ENCODE peak calls at places on chromosomes 3 and 15, in seven cellular contexts. One of them, this sample, is unnamed.

GRCh38 chr3:134911611-134912604 is 116.8 kb downstream of the EPHB1 start:
- DNase-seq in posterior cingulate gyrus: no peak
- DNase-seq in WTC11: no peak
- DNase-seq in stimulated activated CD8-positive, alpha-beta memory T cell treated with anti-CD3 and anti-CD28 coated beads, Interleukin-7, amount 100 ng/mL, for 1 hour: no peak
- DNase-seq in cardiac fibroblast: no peak
- DNase-seq in stimulated activated CD4-positive, alpha-beta T cell treated with anti-CD3 and anti-CD28 coated beads, Interleukin-1b, Interleukin-23, amount 100 ng/mL, for 24 hours: no peak
- DNase-seq in AML-193: no peak
- DNase-seq in this sample: no peak

GRCh38 chr3:182027366-182027765 is 315.6 kb downstream of the SOX2 start:
- DNase-seq in posterior cingulate gyrus: no peak
- DNase-seq in WTC11: no peak
- DNase-seq in stimulated activated CD8-positive, alpha-beta memory T cell treated with anti-CD3 and anti-CD28 coated beads, Interleukin-7, amount 100 ng/mL, for 1 hour: no peak
- DNase-seq in cardiac fibroblast: no peak
- DNase-seq in stimulated activated CD4-positive, alpha-beta T cell treated with anti-CD3 and anti-CD28 coated beads, Interleukin-1b, Interleukin-23, amount 100 ng/mL, for 24 hours: no peak
- DNase-seq in AML-193: no peak
- DNase-seq in this sample: no peak

GRCh38 chr15:100172356-100173024 is 169.3 kb downstream of the ADAMTS17 start:
- DNase-seq in posterior cingulate gyrus: no peak
- DNase-seq in WTC11: no peak
- DNase-seq in stimulated activated CD8-positive, alpha-beta memory T cell treated with anti-CD3 and anti-CD28 coated beads, Interleukin-7, amount 100 ng/mL, for 1 hour: no peak
- DNase-seq in cardiac fibroblast: no peak
- DNase-seq in stimulated activated CD4-positive, alpha-beta T cell treated with anti-CD3 and anti-CD28 coated beads, Interleukin-1b, Interleukin-23, amount 100 ng/mL, for 24 hours: no peak
- DNase-seq in AML-193: no peak
- DNase-seq in this sample: no peak

GRCh38 chr3:48614044-48614443 is 4.6 kb upstream of the UQCRC1 start:
- DNase-seq in posterior cingulate gyrus: no peak
- DNase-seq in WTC11: no peak
- DNase-seq in stimulated activated CD8-positive, alpha-beta memory T cell treated with anti-CD3 and anti-CD28 coated beads, Interleukin-7, amount 100 ng/mL, for 1 hour: no peak
- DNase-seq in cardiac fibroblast: peak; percentile 93
- DNase-seq in stimulated activated CD4-positive, alpha-beta T cell treated with anti-CD3 and anti-CD28 coated beads, Interleukin-1b, Interleukin-23, amount 100 ng/mL, for 24 hours: no peak
- DNase-seq in AML-193: peak; percentile 97
- DNase-seq in this sample: peak; percentile 52

GRCh38 chr3:149385617-149386298 is 8.3 kb upstream of the TM4SF1 start:
- DNase-seq in posterior cingulate gyrus: no peak
- DNase-seq in WTC11: no peak
- DNase-seq in stimulated activated CD8-positive, alpha-beta memory T cell treated with anti-CD3 and anti-CD28 coated beads, Interleukin-7, amount 100 ng/mL, for 1 hour: no peak
- DNase-seq in cardiac fibroblast: no peak
- DNase-seq in stimulated activated CD4-positive, alpha-beta T cell treated with anti-CD3 and anti-CD28 coated beads, Interleukin-1b, Interleukin-23, amount 100 ng/mL, for 24 hours: no peak
- DNase-seq in AML-193: no peak
- DNase-seq in this sample: no peak

GRCh38 chr3:134369231-134369741 is 5.0 kb downstream of the AMOTL2 start:
- DNase-seq in posterior cingulate gyrus: no peak
- DNase-seq in WTC11: no peak
- DNase-seq in stimulated activated CD8-positive, alpha-beta memory T cell treated with anti-CD3 and anti-CD28 coated beads, Interleukin-7, amount 100 ng/mL, for 1 hour: no peak
- DNase-seq in cardiac fibroblast: peak; percentile 90
- DNase-seq in stimulated activated CD4-positive, alpha-beta T cell treated with anti-CD3 and anti-CD28 coated beads, Interleukin-1b, Interleukin-23, amount 100 ng/mL, for 24 hours: no peak
- DNase-seq in AML-193: no peak
- DNase-seq in this sample: peak; percentile 80

GRCh38 chr3:52090620-52091468 is 34.5 kb upstream of the DUSP7 start:
- DNase-seq in posterior cingulate gyrus: no peak
- DNase-seq in WTC11: no peak
- DNase-seq in stimulated activated CD8-positive, alpha-beta memory T cell treated with anti-CD3 and anti-CD28 coated beads, Interleukin-7, amount 100 ng/mL, for 1 hour: no peak
- DNase-seq in cardiac fibroblast: no peak
- DNase-seq in stimulated activated CD4-positive, alpha-beta T cell treated with anti-CD3 and anti-CD28 coated beads, Interleukin-1b, Interleukin-23, amount 100 ng/mL, for 24 hours: no peak
- DNase-seq in AML-193: no peak
- DNase-seq in this sample: peak; percentile 88

GRCh38 chr15:40327338-40327917 is 3.9 kb downstream of the INAFM2 start:
- DNase-seq in posterior cingulate gyrus: no peak
- DNase-seq in WTC11: no peak
- DNase-seq in stimulated activated CD8-positive, alpha-beta memory T cell treated with anti-CD3 and anti-CD28 coated beads, Interleukin-7, amount 100 ng/mL, for 1 hour: no peak
- DNase-seq in cardiac fibroblast: no peak
- DNase-seq in stimulated activated CD4-positive, alpha-beta T cell treated with anti-CD3 and anti-CD28 coated beads, Interleukin-1b, Interleukin-23, amount 100 ng/mL, for 24 hours: no peak
- DNase-seq in AML-193: no peak
- DNase-seq in this sample: no peak

GRCh38 chr3:190366145-190366544 is 21.8 kb upstream of the CLDN16 start:
- DNase-seq in posterior cingulate gyrus: no peak
- DNase-seq in WTC11: no peak
- DNase-seq in stimulated activated CD8-positive, alpha-beta memory T cell treated with anti-CD3 and anti-CD28 coated beads, Interleukin-7, amount 100 ng/mL, for 1 hour: no peak
- DNase-seq in cardiac fibroblast: peak; percentile 53
- DNase-seq in stimulated activated CD4-positive, alpha-beta T cell treated with anti-CD3 and anti-CD28 coated beads, Interleukin-1b, Interleukin-23, amount 100 ng/mL, for 24 hours: no peak
- DNase-seq in AML-193: no peak
- DNase-seq in this sample: peak; percentile 65

GRCh38 chr3:71069797-71070196 is 513.7 kb downstream of the FOXP1 start:
- DNase-seq in posterior cingulate gyrus: no peak
- DNase-seq in WTC11: peak; percentile 57
- DNase-seq in stimulated activated CD8-positive, alpha-beta memory T cell treated with anti-CD3 and anti-CD28 coated beads, Interleukin-7, amount 100 ng/mL, for 1 hour: peak; percentile 39
- DNase-seq in cardiac fibroblast: peak; percentile 83
- DNase-seq in stimulated activated CD4-positive, alpha-beta T cell treated with anti-CD3 and anti-CD28 coated beads, Interleukin-1b, Interleukin-23, amount 100 ng/mL, for 24 hours: no peak
- DNase-seq in AML-193: peak; percentile 79
- DNase-seq in this sample: peak; percentile 49

GRCh38 chr3:58623478-58623877 is 43.1 kb downstream of the FAM3D start:
- DNase-seq in posterior cingulate gyrus: no peak
- DNase-seq in WTC11: no peak
- DNase-seq in stimulated activated CD8-positive, alpha-beta memory T cell treated with anti-CD3 and anti-CD28 coated beads, Interleukin-7, amount 100 ng/mL, for 1 hour: no peak
- DNase-seq in cardiac fibroblast: no peak
- DNase-seq in stimulated activated CD4-positive, alpha-beta T cell treated with anti-CD3 and anti-CD28 coated beads, Interleukin-1b, Interleukin-23, amount 100 ng/mL, for 24 hours: no peak
- DNase-seq in AML-193: no peak
- DNase-seq in this sample: no peak

GRCh38 chr15:76310470-76311070 is 699 bp downstream of the ETFA start:
- DNase-seq in posterior cingulate gyrus: no peak
- DNase-seq in WTC11: no peak
- DNase-seq in stimulated activated CD8-positive, alpha-beta memory T cell treated with anti-CD3 and anti-CD28 coated beads, Interleukin-7, amount 100 ng/mL, for 1 hour: no peak
- DNase-seq in cardiac fibroblast: no peak
- DNase-seq in stimulated activated CD4-positive, alpha-beta T cell treated with anti-CD3 and anti-CD28 coated beads, Interleukin-1b, Interleukin-23, amount 100 ng/mL, for 24 hours: no peak
- DNase-seq in AML-193: peak; percentile 16
- DNase-seq in this sample: no peak

GRCh38 chr15:69623521-69624513 is 171.2 kb downstream of the RPLP1 start:
- DNase-seq in posterior cingulate gyrus: no peak
- DNase-seq in WTC11: no peak
- DNase-seq in stimulated activated CD8-positive, alpha-beta memory T cell treated with anti-CD3 and anti-CD28 coated beads, Interleukin-7, amount 100 ng/mL, for 1 hour: no peak
- DNase-seq in cardiac fibroblast: peak; percentile 10
- DNase-seq in stimulated activated CD4-positive, alpha-beta T cell treated with anti-CD3 and anti-CD28 coated beads, Interleukin-1b, Interleukin-23, amount 100 ng/mL, for 24 hours: no peak
- DNase-seq in AML-193: no peak
- DNase-seq in this sample: no peak

GRCh38 chr15:23035964-23036566 is 3.3 kb downstream of the TUBGCP5 start:
- DNase-seq in posterior cingulate gyrus: peak; percentile 21
- DNase-seq in WTC11: peak; percentile 80
- DNase-seq in stimulated activated CD8-positive, alpha-beta memory T cell treated with anti-CD3 and anti-CD28 coated beads, Interleukin-7, amount 100 ng/mL, for 1 hour: no peak
- DNase-seq in cardiac fibroblast: peak; percentile 74
- DNase-seq in stimulated activated CD4-positive, alpha-beta T cell treated with anti-CD3 and anti-CD28 coated beads, Interleukin-1b, Interleukin-23, amount 100 ng/mL, for 24 hours: no peak
- DNase-seq in AML-193: peak; percentile 21
- DNase-seq in this sample: peak; percentile 74

GRCh38 chr3:66808891-66809578 is 189.1 kb upstream of the KBTBD8 start:
- DNase-seq in posterior cingulate gyrus: no peak
- DNase-seq in WTC11: no peak
- DNase-seq in stimulated activated CD8-positive, alpha-beta memory T cell treated with anti-CD3 and anti-CD28 coated beads, Interleukin-7, amount 100 ng/mL, for 1 hour: no peak
- DNase-seq in cardiac fibroblast: no peak
- DNase-seq in stimulated activated CD4-positive, alpha-beta T cell treated with anti-CD3 and anti-CD28 coated beads, Interleukin-1b, Interleukin-23, amount 100 ng/mL, for 24 hours: no peak
- DNase-seq in AML-193: no peak
- DNase-seq in this sample: no peak